ENCODE peak calls at places on chromosomes 7 and 10, in eight cellular contexts. S, C, T, L, V, H, I and K are unnamed samples. For H3K27me3, the result is how much of the 10 kb centered on the place peaks cover.

GRCh38 chr10:89861584-89862287 is 160.3 kb downstream of the KIF20B start:
- DNase-seq in I (peak), V (no peak), H (no peak), L (no peak), S (peak), T (peak), C (no peak), K (no peak)

GRCh38 chr10:3094565-3095168 is 27.3 kb downstream of the PFKP start:
- DNase-seq in L (no peak), C (no peak), I (no peak), S (no peak), T (no peak), V (peak), H (no peak), K (no peak)

GRCh38 chr10:124917168-124917938 is 24.6 kb upstream of the ZRANB1 start:
- DNase-seq in H (peak), C (peak), S (no peak), T (peak), L (peak), V (peak), I (peak), K (no peak)

GRCh38 chr10:1197384-1197783 is 141.2 kb downstream of the WDR37 start:
- DNase-seq in L (no peak), S (no peak), C (no peak), H (no peak), V (peak), I (peak), T (no peak), K (no peak)

GRCh38 chr7:16347461-16348192 is 73.7 kb downstream of the CRPPA start:
- DNase-seq in S (no peak), C (no peak), I (peak), H (no peak), T (peak), V (no peak), L (no peak), K (no peak)

GRCh38 chr10:117503886-117504205 is 38.7 kb upstream of the EMX2 start:
- DNase-seq in H (no peak), I (no peak), C (no peak), S (no peak), L (no peak), T (no peak), V (no peak), K (no peak)

GRCh38 chr10:99451981-99452380 is 21.6 kb upstream of the GOT1 start:
- DNase-seq in L (no peak), C (no peak), H (no peak), I (no peak), T (no peak), S (no peak), V (no peak), K (no peak)

GRCh38 chr10:112801748-112802147 is 148.3 kb upstream of the TCF7L2 start:
- DNase-seq in C (no peak), L (no peak), V (no peak), T (no peak), I (no peak), H (no peak), S (no peak), K (no peak)

GRCh38 chr10:44974082-44974627 is 4.5 kb downstream of the DEPP1 start:
- DNase-seq in L (no peak), V (no peak), C (peak), I (no peak), H (no peak), S (no peak), T (no peak), K (no peak)

GRCh38 chr10:91909178-91909677 is at the start of gene FGFBP3:
- DNase-seq in L (no peak), S (peak), H (peak), C (no peak), V (peak), T (peak), I (peak), K (no peak)

GRCh38 chr7:114084381-114085312 is 165.8 kb upstream of the PPP1R3A start:
- DNase-seq in S (no peak), T (no peak), C (peak), L (no peak), V (no peak), H (no peak), I (peak), K (peak)

GRCh38 chr7:28544453-28545142 is 132.3 kb downstream of the CREB5 start:
- DNase-seq in C (no peak), T (no peak), I (no peak), L (no peak), S (no peak), H (peak), V (no peak), K (no peak)

GRCh38 chr7:30471205-30471604 is 7.4 kb downstream of the NOD1 start:
- DNase-seq in I (no peak), S (no peak), V (no peak), T (no peak), L (no peak), H (no peak), C (no peak), K (no peak)

GRCh38 chr7:138116892-138117291 is 40.6 kb downstream of the AKR1D1 start:
- DNase-seq in S (no peak), C (no peak), T (no peak), L (no peak), V (no peak), I (no peak), H (peak), K (no peak)

DNA sequence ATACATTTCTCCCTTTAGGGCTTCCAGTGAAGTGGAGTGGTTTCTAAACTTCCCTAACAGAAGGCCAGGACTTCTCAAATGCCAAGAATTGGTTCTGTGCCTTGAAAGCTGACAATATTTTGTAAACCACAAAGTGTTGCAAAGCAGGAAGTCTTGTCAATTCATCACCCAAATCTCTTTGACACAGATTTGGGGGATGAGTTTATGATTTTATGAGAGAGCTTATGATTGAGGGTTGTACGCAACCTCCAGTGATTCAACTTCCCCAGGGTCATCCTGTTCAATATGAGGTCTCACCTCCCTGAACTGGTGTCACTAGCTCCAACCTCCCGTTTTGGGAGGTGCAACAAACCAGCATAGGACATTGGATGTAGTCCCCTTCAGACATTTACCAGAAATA is 83.7 kb downstream of the PRLHR start:
- DNase-seq in L (no peak), S (no peak), H (no peak), I (no peak), V (no peak), C (no peak), T (no peak), K (no peak)
- H3K27me3 ChIP-seq in L (under half), S (under half), H (under half), I (under half), V (under half), C (under half), T (under half), K (under half)

DNA sequence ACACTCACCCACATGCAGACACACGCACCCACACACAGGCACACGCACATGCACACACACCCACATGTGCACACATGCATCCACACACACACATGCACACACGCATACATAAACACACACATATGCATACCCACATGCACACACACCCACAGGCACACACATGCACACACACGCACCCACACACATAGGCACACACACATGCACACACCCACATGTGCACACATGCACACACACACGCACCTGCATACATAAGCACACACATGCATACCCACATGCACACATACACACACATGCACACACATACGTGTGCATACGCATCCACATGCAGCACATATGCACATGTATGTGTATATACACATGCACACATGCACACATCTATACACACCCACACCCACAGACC is 129.2 kb downstream of the PAXIP1 start:
- DNase-seq in L (no peak), V (no peak), C (peak), H (no peak), T (no peak), I (no peak), S (no peak), K (no peak)
- H3K27me3 ChIP-seq in L (under half), V (under half), C (under half), H (under half), T (under half), I (under half), S (under half), K (under half)

GRCh38 chr7:23076774-23077173 is 28.8 kb upstream of the KLHL7 start:
- DNase-seq in S (no peak), H (no peak), C (no peak), T (no peak), L (no peak), I (no peak), V (no peak), K (no peak)

GRCh38 chr7:23074443-23075244 is 30.9 kb upstream of the KLHL7 start:
- DNase-seq in I (peak), V (no peak), L (no peak), H (no peak), T (no peak), C (no peak), S (no peak), K (no peak)

GRCh38 chr7:23072916-23073315 is 32.7 kb upstream of the KLHL7 start:
- DNase-seq in C (no peak), I (no peak), L (no peak), H (no peak), S (no peak), T (no peak), V (no peak), K (no peak)

GRCh38 chr7:23072043-23072442 is 33.5 kb upstream of the KLHL7 start:
- DNase-seq in S (no peak), H (no peak), C (no peak), T (no peak), V (no peak), I (no peak), L (no peak), K (no peak)

DNA sequence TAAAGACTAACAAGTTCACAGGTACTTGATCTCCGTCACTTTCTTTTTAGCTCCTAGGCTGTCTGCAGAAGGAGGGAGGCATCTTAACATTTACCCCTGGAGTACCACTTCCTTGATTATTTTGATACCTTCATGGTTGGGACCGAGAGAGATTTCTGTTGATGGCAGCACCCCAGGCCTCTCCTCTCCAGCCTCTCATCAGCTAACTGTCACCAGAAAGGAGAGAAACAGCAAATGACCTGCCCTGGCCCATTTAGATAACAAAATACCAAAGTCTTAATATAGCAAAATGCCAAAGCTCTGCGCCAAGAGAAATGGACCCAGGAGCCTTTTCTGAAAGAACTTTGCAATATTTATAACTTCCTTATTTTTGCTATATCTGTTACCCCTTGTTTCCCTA is 30.0 kb upstream of the KLHL7 start:
- DNase-seq in V (no peak), T (no peak), L (no peak), C (no peak), H (no peak), I (no peak), S (no peak), K (no peak)
- H3K27me3 ChIP-seq in V (under half), T (under half), L (under half), C (under half), H (under half), I (under half), S (under half), K (under half)

DNA sequence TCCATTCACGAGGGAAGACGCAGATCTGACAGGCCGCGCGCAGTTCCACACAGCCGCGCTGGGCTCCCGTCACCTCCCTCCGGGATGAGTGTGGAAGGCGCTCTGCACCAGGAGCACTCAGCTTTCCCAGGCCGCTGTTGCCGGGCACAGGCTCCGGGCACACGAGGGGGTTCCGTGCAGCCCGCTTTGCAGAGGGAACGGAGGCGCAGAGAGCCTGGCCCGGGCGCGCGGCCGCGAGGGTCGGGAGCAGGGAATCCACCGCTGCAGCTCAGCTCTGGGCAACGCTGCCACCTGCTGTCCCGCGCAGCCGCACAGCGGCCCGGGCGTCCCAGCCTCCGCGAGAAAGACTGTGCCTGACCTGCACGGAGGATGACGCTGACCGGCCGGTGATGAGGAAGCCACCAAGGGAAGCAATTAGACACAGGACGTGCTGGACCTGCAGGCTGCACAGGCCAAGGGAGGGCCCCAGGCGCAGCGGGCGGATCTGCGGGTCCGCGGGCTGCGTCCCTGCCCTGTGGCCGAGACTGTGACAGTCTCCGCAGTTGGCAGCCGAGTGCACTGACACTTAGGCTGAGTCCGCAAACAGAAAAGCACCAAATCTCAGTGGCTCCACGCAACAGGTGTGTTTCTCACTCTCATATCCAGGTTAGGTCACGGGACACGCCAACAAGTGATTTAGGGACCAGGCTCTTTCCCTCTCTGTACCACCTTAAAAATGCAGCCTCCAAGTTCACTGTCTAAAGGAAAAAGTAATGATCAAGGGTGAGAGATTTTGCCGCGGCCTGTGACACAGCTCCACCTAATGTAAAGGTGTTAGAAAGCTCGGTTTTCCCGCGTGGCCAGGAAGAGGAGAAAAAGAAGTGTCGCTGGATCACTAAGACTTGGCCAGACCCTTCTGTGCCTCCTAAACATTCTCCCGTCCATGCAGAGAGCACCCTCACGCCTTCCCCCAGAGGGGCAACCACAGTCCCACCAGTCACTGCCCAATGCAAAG is 94.5 kb downstream of the SEC61G start:
- DNase-seq in T (peak), H (peak), L (no peak), V (peak), S (no peak), C (no peak), I (peak), K (no peak)
- H3K27me3 ChIP-seq in T (under half), H (under half), L (under half), V (under half), S (under half), C (under half), I (under half), K (under half)

DNA sequence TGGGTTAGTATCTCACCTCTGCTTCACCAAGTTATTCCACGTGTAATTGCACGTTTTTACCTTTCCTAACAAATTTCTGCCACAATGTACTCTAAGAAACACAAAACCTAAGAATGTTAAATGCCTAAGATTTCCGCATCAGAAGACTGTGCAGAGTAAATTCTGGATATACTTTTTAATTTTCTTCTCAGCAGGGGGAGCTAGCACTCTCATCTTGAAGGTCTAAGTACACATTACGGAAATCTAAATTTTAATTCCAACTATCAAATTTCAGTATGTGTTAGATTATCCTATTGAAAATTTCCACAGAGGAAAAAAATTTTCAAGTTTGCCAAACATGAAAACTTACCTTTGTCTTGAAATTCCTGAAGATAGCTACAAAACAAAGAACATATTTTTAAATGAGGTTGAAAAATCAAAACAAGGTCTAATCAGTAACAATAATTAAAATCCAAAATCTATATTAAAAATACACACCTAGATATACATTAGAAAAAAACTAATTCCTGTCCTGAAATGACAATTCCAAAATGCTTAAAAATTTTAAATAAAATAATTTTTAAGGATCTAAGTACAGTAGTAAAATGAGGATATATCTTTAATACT is 10.5 kb downstream of the SKAP2 start:
- DNase-seq in V (no peak), I (peak), S (peak), L (no peak), C (no peak), H (no peak), T (no peak), K (no peak)
- H3K27me3 ChIP-seq in V (under half), I (under half), S (under half), L (under half), C (under half), H (half or more), T (under half), K (under half)

GRCh38 chr10:7480742-7481381 is 70.0 kb upstream of the SFMBT2 start:
- DNase-seq in C (peak), T (no peak), I (no peak), S (no peak), H (no peak), V (no peak), L (no peak), K (no peak)

GRCh38 chr10:7478727-7479457 is 68.1 kb upstream of the SFMBT2 start:
- DNase-seq in L (no peak), I (no peak), V (no peak), C (no peak), S (no peak), T (no peak), H (no peak), K (no peak)

GRCh38 chr10:7477538-7478334 is 66.9 kb upstream of the SFMBT2 start:
- DNase-seq in I (no peak), S (no peak), C (no peak), V (no peak), L (no peak), H (no peak), T (no peak), K (no peak)

GRCh38 chr10:7481382-7481765 is 70.5 kb upstream of the SFMBT2 start:
- DNase-seq in C (no peak), L (no peak), S (no peak), T (no peak), I (no peak), V (no peak), H (no peak), K (no peak)

DNA sequence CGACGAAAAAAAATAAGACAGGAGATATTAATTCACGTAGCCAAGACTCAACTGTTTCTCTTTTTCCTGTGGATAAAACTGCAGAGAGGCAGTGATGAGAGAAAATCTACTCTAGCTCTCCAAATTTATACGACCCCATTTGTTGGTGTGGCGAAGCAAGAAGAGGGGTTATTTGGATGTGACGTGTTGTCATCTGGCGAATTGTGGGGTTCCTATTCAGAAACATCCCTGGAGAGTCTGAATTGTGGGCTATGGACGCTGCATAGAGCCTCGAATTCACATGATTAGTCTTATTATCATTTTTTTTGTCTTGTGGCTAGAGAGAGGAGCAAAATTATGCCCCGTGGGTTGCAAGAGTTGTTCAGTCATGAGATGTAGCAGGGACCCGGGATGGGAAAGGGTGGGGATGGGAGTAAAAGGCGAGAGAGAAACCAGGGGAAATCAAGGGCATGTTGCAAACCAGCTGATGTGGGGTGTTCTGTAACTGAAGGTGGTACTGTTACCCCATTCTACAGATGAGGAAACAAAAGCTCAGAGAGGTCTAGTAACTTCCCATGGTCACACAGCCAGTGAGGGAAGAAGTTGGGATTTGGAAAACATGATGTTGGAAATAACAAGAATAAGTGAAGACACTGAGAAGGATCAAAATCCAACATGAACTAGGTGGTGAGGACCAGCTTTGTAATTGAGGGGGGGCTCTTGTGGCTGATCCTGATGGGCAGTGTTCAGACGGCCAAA is 69.2 kb upstream of the SFMBT2 start:
- DNase-seq in T (no peak), C (no peak), I (no peak), L (no peak), S (no peak), H (no peak), V (no peak), K (no peak)
- H3K27me3 ChIP-seq in T (under half), C (under half), I (under half), L (under half), S (under half), H (under half), V (under half), K (under half)